ENCODE peak calls at places on chromosome 1, in seven cellular contexts. N, B, O, G, V, R and C are unnamed samples.

GRCh38 chr1:90193116-90193515 is 198.2 kb downstream of the ZNF326 start:
- DNase-seq in N (no peak), B (no peak), O (no peak), G (no peak), V (no peak), R (no peak), C (no peak)

GRCh38 chr1:226871047-226871365 is 590 bp downstream of the PSEN2 start:
- DNase-seq in N (no peak), B (no peak), O (no peak), G (no peak), V (no peak), R (no peak), C (peak; percentile 32)

GRCh38 chr1:36829066-36829465 is 205.2 kb downstream of the GRIK3 start:
- DNase-seq in N (no peak), B (no peak), O (no peak), G (peak; percentile 1), V (no peak), R (no peak), C (no peak)

GRCh38 chr1:24659166-24659904 is 16.2 kb downstream of the SRRM1 start:
- DNase-seq in N (no peak), B (no peak), O (no peak), G (no peak), V (no peak), R (no peak), C (no peak)

GRCh38 chr1:174874337-174875053 is 125.3 kb upstream of the CACYBP start:
- DNase-seq in N (no peak), B (no peak), O (no peak), G (no peak), V (no peak), R (no peak), C (no peak)

GRCh38 chr1:118821801-118822200 is 166.3 kb downstream of the TBX15 start:
- DNase-seq in N (no peak), B (no peak), O (no peak), G (peak; percentile 4), V (no peak), R (no peak), C (no peak)

GRCh38 chr1:229411434-229412055 is 22.3 kb downstream of the ACTA1 start:
- DNase-seq in N (no peak), B (no peak), O (no peak), G (no peak), V (no peak), R (no peak), C (no peak)

GRCh38 chr1:198467342-198467741 is 73.1 kb downstream of the ATP6V1G3 start:
- DNase-seq in N (no peak), B (no peak), O (no peak), G (no peak), V (no peak), R (no peak), C (no peak)

GRCh38 chr1:221292652-221293051 is 413.4 kb downstream of the HLX start:
- DNase-seq in N (no peak), B (no peak), O (no peak), G (no peak), V (no peak), R (no peak), C (no peak)

GRCh38 chr1:8705104-8705503 is 112.3 kb downstream of the RERE start:
- DNase-seq in N (no peak), B (no peak), O (no peak), G (no peak), V (no peak), R (no peak), C (no peak)

GRCh38 chr1:56710646-56711045 is 65.5 kb downstream of the PRKAA2 start:
- DNase-seq in N (no peak), B (no peak), O (no peak), G (peak; percentile 79), V (no peak), R (no peak), C (no peak)

GRCh38 chr1:208252126-208252853 is 8.1 kb upstream of the PLXNA2 start:
- DNase-seq in N (no peak), B (no peak), O (no peak), G (no peak), V (no peak), R (no peak), C (peak; percentile 58)

GRCh38 chr1:99176753-99177152 is 87.5 kb upstream of the PLPPR4 start:
- DNase-seq in N (no peak), B (no peak), O (no peak), G (peak; percentile 14), V (no peak), R (no peak), C (no peak)

GRCh38 chr1:4711944-4712343 is 57.5 kb downstream of the AJAP1 start:
- DNase-seq in N (no peak), B (no peak), O (no peak), G (no peak), V (no peak), R (no peak), C (no peak)

GRCh38 chr1:97013904-97014303 is 292.3 kb downstream of the PTBP2 start:
- DNase-seq in N (no peak), B (peak; percentile 65), O (no peak), G (peak; percentile 85), V (no peak), R (no peak), C (no peak)

GRCh38 chr1:233907139-233907538 is 2.7 kb downstream of the SLC35F3 start:
- DNase-seq in N (no peak), B (no peak), O (no peak), G (no peak), V (no peak), R (no peak), C (no peak)

GRCh38 chr1:228445524-228445866 is 28.8 kb upstream of the TRIM17 start:
- DNase-seq in N (no peak), B (no peak), O (no peak), G (no peak), V (no peak), R (no peak), C (no peak)

GRCh38 chr1:15723631-15724246 is 12.3 kb upstream of the SLC25A34 start:
- DNase-seq in N (no peak), B (no peak), O (no peak), G (no peak), V (no peak), R (no peak), C (no peak)

GRCh38 chr1:170864238-170864637 is 71.1 kb upstream of the MROH9 start:
- DNase-seq in N (no peak), B (peak; percentile 83), O (no peak), G (peak; percentile 45), V (no peak), R (no peak), C (no peak)